ENCODE peak calls at places on chromosomes 3 and 15, in six cellular contexts. C is stimulated activated CD4-positive, alpha-beta T cell treated with anti-CD3 and anti-CD28 coated beads, Interleukin-12 subunit alpha, Interleukin-12 subunit beta, amount 100 ng/mL, for 48 hours; R is T-cell; X is NCI-H1092 treated with DMSO at 0.1 percent for 48 hours; G is Daoy; Q is IMR-90. K is an unnamed sample.

GRCh38 chr3:168165390-168166269 is 69.9 kb upstream of the GOLIM4 start:
- DNase-seq in C (peak; percentile 20), R (no peak), X (peak; percentile 59), G (peak; percentile 74), Q (peak; percentile 76), K (peak; percentile 60)

GRCh38 chr3:195849322-195850074 is 37.8 kb upstream of the MUC4 start:
- DNase-seq in C (no peak), R (no peak), X (no peak), G (peak; percentile 72), Q (no peak), K (no peak)

GRCh38 chr15:97235285-97235985 is 725.1 kb upstream of the ARRDC4 start:
- DNase-seq in C (peak; percentile 12), R (no peak), X (peak; percentile 15), G (peak; percentile 56), Q (peak; percentile 39), K (peak; percentile 17)

GRCh38 chr15:80679167-80679804 is 15.8 kb upstream of the ABHD17C start:
- DNase-seq in C (no peak), R (no peak), X (no peak), G (no peak), Q (no peak), K (no peak)

GRCh38 chr15:29208352-29208751 is 61.3 kb downstream of the NSMCE3 start:
- DNase-seq in C (no peak), R (no peak), X (peak; percentile 87), G (peak; percentile 67), Q (no peak), K (peak; percentile 38)

GRCh38 chr3:181719298-181719859 is 7.7 kb downstream of the SOX2 start:
- DNase-seq in C (no peak), R (no peak), X (no peak), G (no peak), Q (no peak), K (no peak)

GRCh38 chr15:52870015-52870414 is 79.9 kb upstream of the ONECUT1 start:
- DNase-seq in C (no peak), R (no peak), X (no peak), G (peak; percentile 12), Q (no peak), K (no peak)

GRCh38 chr3:183502782-183503181 is 52.7 kb downstream of the KLHL6 start:
- DNase-seq in C (no peak), R (no peak), X (no peak), G (peak; percentile 21), Q (no peak), K (peak; percentile 30)

GRCh38 chr3:159001711-159002110 is 199.9 kb downstream of the MFSD1 start:
- DNase-seq in C (no peak), R (no peak), X (no peak), G (no peak), Q (no peak), K (peak; percentile 79)

GRCh38 chr15:89499156-89499555 is 2.8 kb upstream of the RHCG start:
- DNase-seq in C (no peak), R (no peak), X (no peak), G (no peak), Q (no peak), K (no peak)

K was measured in HT1080.